ENCODE peak calls at places on chromosomes 4 and X, in six cellular contexts. N, K, C, Y, O and P are unnamed samples.
A peak's percentile ranks its signal among the peaks of the same experiment; 100 is the strongest.

GRCh38 chr4:44016582-44017421 is 431.8 kb downstream of the KCTD8 start:
- DNase-seq in N (no peak), K (no peak), C (peak; percentile 64), Y (peak; percentile 74), O (no peak), P (no peak)

GRCh38 chr4:87961993-87962791 is 13.3 kb upstream of the SPP1 start:
- DNase-seq in N (no peak), K (no peak), C (peak; percentile 81), Y (no peak), O (no peak), P (no peak)

GRCh38 chr4:134740290-134740689 is 538.7 kb upstream of the PABPC4L start:
- DNase-seq in N (no peak), K (no peak), C (no peak), Y (no peak), O (no peak), P (no peak)

GRCh38 chr4:83207497-83208105 is 77.0 kb downstream of the COQ2 start:
- DNase-seq in N (no peak), K (no peak), C (peak; percentile 79), Y (no peak), O (no peak), P (no peak)

GRCh38 chrX:9643807-9644206 is 121.8 kb downstream of the GPR143 start:
- DNase-seq in N (no peak), K (no peak), C (no peak), Y (no peak), O (no peak), P (no peak)

GRCh38 chr4:155818639-155819038 is 47.4 kb downstream of the ASIC5 start:
- DNase-seq in N (no peak), K (no peak), C (no peak), Y (no peak), O (no peak), P (no peak)

GRCh38 chr4:156168288-156168687 is 214.6 kb upstream of the CTSO start:
- DNase-seq in N (no peak), K (no peak), C (no peak), Y (no peak), O (no peak), P (no peak)

GRCh38 chr4:186792994-186793393 is 69.3 kb upstream of the FAT1 start:
- DNase-seq in N (no peak), K (no peak), C (no peak), Y (no peak), O (no peak), P (no peak)

GRCh38 chr4:26220704-26221103 is 100.1 kb upstream of the RBPJ start:
- DNase-seq in N (no peak), K (no peak), C (no peak), Y (no peak), O (no peak), P (no peak)

GRCh38 chrX:11557120-11557519 is 108.6 kb downstream of the ARHGAP6 start:
- DNase-seq in N (no peak), K (no peak), C (peak; percentile 75), Y (no peak), O (no peak), P (no peak)

GRCh38 chr4:5084911-5085475 is 33.7 kb downstream of the STK32B start:
- DNase-seq in N (no peak), K (no peak), C (no peak), Y (no peak), O (no peak), P (no peak)

GRCh38 chr4:46993075-46994006 is at the start of gene GABRA4:
- DNase-seq in N (no peak), K (no peak), C (no peak), Y (no peak), O (peak; percentile 13), P (no peak)

GRCh38 chr4:103634236-103634635 is 85.5 kb downstream of the TACR3 start:
- DNase-seq in N (no peak), K (no peak), C (peak; percentile 24), Y (no peak), O (no peak), P (no peak)

GRCh38 chr4:124019749-124020549 is 623.4 kb downstream of the SPRY1 start:
- DNase-seq in N (no peak), K (no peak), C (no peak), Y (no peak), O (no peak), P (no peak)